ENCODE peak calls at places on chromosomes 1 and 21, in five cellular contexts. Z, L, M, A and O are unnamed samples. For H3K4me1 and H3K36me3, the result is how much of the 10 kb centered on the place peaks cover.

GRCh38 chr1:88661188-88661587 is 22.9 kb upstream of the PKN2 start:
- DNase-seq in Z (no peak), L (no peak), A (no peak), M (no peak), O (no peak)

GRCh38 chr1:114755006-114755936 is 2.5 kb downstream of the CSDE1 start:
- DNase-seq in Z (no peak), L (no peak), M (peak), A (no peak), O (no peak)

GRCh38 chr1:161499099-161500078 is 5.9 kb upstream of the FCGR2A start:
- DNase-seq in A (no peak), L (no peak), M (no peak), Z (peak), O (no peak)

GRCh38 chr1:8541961-8542521 is 224.1 kb downstream of the SLC45A1 start:
- DNase-seq in Z (no peak), L (no peak), A (no peak), M (no peak), O (no peak)

GRCh38 chr1:145983206-145983675 is 13.1 kb downstream of the TXNIP start:
- DNase-seq in M (no peak), Z (no peak), A (no peak), L (no peak), O (no peak)

GRCh38 chr1:181014431-181015257 is 8.0 kb downstream of the STX6 start:
- DNase-seq in L (no peak), M (no peak), Z (no peak), A (no peak), O (no peak)

GRCh38 chr1:184861755-184862336 is 107.2 kb upstream of the EDEM3 start:
- DNase-seq in L (no peak), Z (no peak), M (no peak), A (no peak), O (no peak)

GRCh38 chr1:193971595-193971994 is 785.2 kb upstream of the B3GALT2 start:
- DNase-seq in A (peak), M (no peak), Z (no peak), L (no peak), O (no peak)

GRCh38 chr1:218459878-218460277 is 114.7 kb downstream of the TGFB2 start:
- DNase-seq in A (peak), L (no peak), Z (no peak), M (no peak), O (no peak)

GRCh38 chr1:45122724-45123123 is 83.7 kb downstream of the ZSWIM5 start:
- DNase-seq in Z (no peak), M (no peak), L (no peak), A (no peak), O (no peak)

GRCh38 chr1:62271932-62272728 is 47.1 kb downstream of the KANK4 start:
- DNase-seq in L (peak), M (peak), A (no peak), Z (no peak), O (peak)

GRCh38 chr21:35924714-35925301 is 135.5 kb downstream of the SETD4 start:
- DNase-seq in Z (peak), A (no peak), L (no peak), M (no peak), O (no peak)

GRCh38 chr1:156655904-156656516 is 14.1 kb downstream of the BCAN start:
- DNase-seq in Z (no peak), A (no peak), M (no peak), L (no peak), O (no peak)

GRCh38 chr1:41464886-41465285 is 19.6 kb downstream of the EDN2 start:
- DNase-seq in A (no peak), L (no peak), Z (no peak), M (no peak), O (no peak)

GRCh38 chr1:112527266-112528010 is 18.7 kb downstream of the WNT2B start:
- DNase-seq in M (no peak), Z (no peak), A (no peak), L (no peak), O (no peak)

GRCh38 chr1:62493656-62494055 is 56.8 kb downstream of the USP1 start:
- DNase-seq in Z (no peak), M (no peak), L (no peak), A (no peak), O (no peak)

GRCh38 chr1:110559157-110559556 is 40.2 kb upstream of the KCNA10 start:
- DNase-seq in A (no peak), Z (no peak), M (no peak), L (no peak), O (no peak)

GRCh38 chr1:923131-923990 is at the start of gene SAMD11:
- DNase-seq in Z (peak), A (peak), M (peak), L (peak), O (peak)

GRCh38 chr21:41360072-41360821 is 1.6 kb upstream of the MX2 start:
- DNase-seq in L (no peak), A (no peak), M (peak), Z (peak), O (no peak)

GRCh38 chr21:41681336-41681801 is 85.5 kb downstream of the RIPK4 start:
- DNase-seq in L (no peak), A (no peak), M (no peak), Z (no peak), O (no peak)

GRCh38 chr21:32253215-32253641 is 25.6 kb downstream of the MIS18A start:
- DNase-seq in Z (no peak), A (no peak), M (no peak), L (no peak), O (no peak)

GRCh38 chr1:179129702-179130473 is 48.0 kb downstream of the TOR3A start:
- DNase-seq in Z (no peak), A (no peak), M (peak), L (peak), O (peak)

GRCh38 chr1:230219174-230220067 is 152.4 kb downstream of the GALNT2 start:
- DNase-seq in A (no peak), M (no peak), Z (no peak), L (no peak), O (no peak)

GRCh38 chr1:172167801-172168596 is 252.5 kb upstream of the C1orf105 start:
- DNase-seq in L (no peak), Z (no peak), A (no peak), M (no peak), O (no peak)

GRCh38 chr1:81801834-81802531 is 1.2 kb downstream of the ADGRL2 start:
- DNase-seq in Z (peak), L (no peak), M (no peak), A (no peak), O (no peak)

GRCh38 chr1:168362991-168363390 is 82.3 kb downstream of the TBX19 start:
- DNase-seq in A (no peak), M (no peak), Z (no peak), L (peak), O (peak)

GRCh38 chr21:34992180-34992579 is 56.9 kb downstream of the RUNX1 start:
- DNase-seq in A (no peak), Z (no peak), M (no peak), L (no peak), O (no peak)

GRCh38 chr1:43305926-43306687 is 5.3 kb downstream of the TIE1 start:
- DNase-seq in L (no peak), A (no peak), Z (no peak), M (peak), O (no peak)

GRCh38 chr21:33828083-33828482 is 87.5 kb downstream of the ATP5PO start:
- DNase-seq in M (no peak), A (no peak), L (no peak), Z (no peak), O (no peak)

GRCh38 chr1:19735419-19736127 is 64.1 kb downstream of the TMCO4 start:
- DNase-seq in Z (peak), M (no peak), A (peak), L (no peak), O (no peak)

GRCh38 chr1:152110365-152110859 is 4.8 kb downstream of the TCHH start:
- DNase-seq in Z (no peak), L (peak), A (peak), M (no peak), O (no peak)

GRCh38 chr1:41261926-41262618 is 20.0 kb upstream of the SCMH1 start:
- DNase-seq in A (no peak), M (no peak), Z (no peak), L (no peak), O (no peak)

GRCh38 chr1:172095831-172096230 is 254.5 kb downstream of the DNM3 start:
- DNase-seq in A (no peak), Z (no peak), M (no peak), L (no peak), O (no peak)

GRCh38 chr1:112982853-112983539 is 27.0 kb upstream of the SLC16A1 start:
- DNase-seq in M (peak), L (no peak), Z (no peak), A (no peak), O (peak)

DNA sequence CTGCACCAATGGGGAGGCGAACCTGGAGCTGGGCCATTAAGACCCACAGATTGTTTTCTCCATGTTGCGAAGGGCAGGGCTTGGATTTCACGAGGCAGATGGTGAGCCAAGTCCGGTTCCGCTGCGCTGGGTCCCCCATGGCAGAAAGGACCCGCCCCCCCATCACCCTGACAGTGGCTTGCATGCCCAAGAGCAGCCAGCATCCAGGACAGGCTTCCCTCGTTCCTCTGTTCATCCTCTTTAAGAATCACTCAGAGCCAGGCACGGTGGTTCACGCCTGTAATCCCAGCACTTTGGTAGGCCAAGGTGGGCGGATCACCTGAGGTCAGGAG is 15.8 kb upstream of the NPHP4 start:
- DNase-seq in M (no peak), L (no peak), Z (no peak), A (no peak), O (no peak)
- H3K4me1 ChIP-seq in M (under half), L (under half), Z (under half), A (under half), O (under half)

GRCh38 chr1:150749720-150750311 is 15.8 kb downstream of the CTSS start:
- DNase-seq in M (no peak), L (no peak), A (no peak), Z (no peak), O (no peak)
- H3K36me3 ChIP-seq in M (half or more), L (half or more), A (under half), Z (under half), O (half or more)

DNA sequence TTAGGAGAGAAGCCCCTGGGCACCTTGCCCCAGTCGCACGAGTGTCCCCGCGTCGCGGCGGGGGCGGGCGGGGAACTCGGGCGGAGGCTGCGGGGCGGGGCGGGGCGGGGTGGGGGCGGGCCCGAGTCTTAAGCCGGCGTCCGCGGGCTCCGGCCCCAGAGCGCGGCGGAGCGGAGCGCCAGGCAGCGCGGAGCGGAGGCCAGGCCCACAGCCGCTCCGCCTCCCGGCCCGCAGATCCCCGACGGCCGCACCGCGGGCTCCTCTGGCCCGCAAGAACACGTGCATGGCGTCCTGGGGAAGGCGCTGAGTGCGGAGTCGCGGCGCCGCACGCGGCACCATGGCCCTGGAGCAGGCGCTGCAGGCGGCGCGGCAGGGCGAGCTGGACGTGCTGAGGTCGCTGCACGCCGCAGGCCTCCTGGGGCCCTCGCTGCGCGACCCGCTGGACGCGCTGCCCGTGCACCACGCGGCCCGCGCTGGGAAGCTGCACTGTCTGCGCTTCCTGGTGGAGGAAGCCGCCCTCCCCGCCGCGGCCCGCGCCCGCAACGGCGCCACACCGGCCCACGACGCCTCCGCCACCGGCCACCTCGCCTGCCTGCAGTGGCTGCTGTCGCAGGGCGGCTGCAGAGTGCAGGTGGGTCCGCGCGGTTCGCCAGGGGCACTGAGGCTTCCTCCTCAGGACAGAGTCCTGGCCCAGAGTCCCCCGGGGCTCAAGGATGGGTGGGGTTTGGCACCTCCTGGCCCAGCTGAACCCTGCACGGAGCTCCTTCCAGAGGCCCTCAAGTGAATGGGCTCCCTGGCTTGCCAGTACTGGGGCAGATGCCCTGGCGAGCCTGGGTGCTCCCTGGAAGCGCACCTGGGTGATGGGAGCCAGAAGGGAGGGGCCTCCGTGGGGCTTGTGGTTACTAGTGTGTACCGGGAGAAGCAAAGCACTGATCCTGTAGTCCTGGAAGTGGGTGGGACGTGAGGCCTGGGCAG is at the start of gene ESPN:
- DNase-seq in M (no peak), Z (no peak), L (no peak), A (no peak), O (no peak)
- H3K4me3 ChIP-seq in M (no peak), Z (peak), L (no peak), A (no peak), O (no peak)

GRCh38 chr1:154330669-154331068 is 5.3 kb downstream of the ATP8B2 start:
- DNase-seq in L (no peak), A (no peak), Z (no peak), M (no peak), O (peak)

GRCh38 chr1:154338875-154339274 is 13.6 kb downstream of the ATP8B2 start:
- DNase-seq in M (no peak), L (no peak), A (no peak), Z (no peak), O (no peak)

GRCh38 chr1:154337253-154337894 is 12.0 kb downstream of the ATP8B2 start:
- DNase-seq in Z (no peak), A (no peak), M (no peak), L (peak), O (peak)

GRCh38 chr1:154335351-154335714 is 10.0 kb downstream of the ATP8B2 start:
- DNase-seq in Z (no peak), M (no peak), L (no peak), A (no peak), O (peak)

GRCh38 chr1:154334647-154335350 is 9.5 kb downstream of the ATP8B2 start:
- DNase-seq in A (peak), M (peak), L (peak), Z (peak), O (peak)
- H3K4me1 ChIP-seq in A (under half), M (under half), L (half or more), Z (under half), O (under half)